ENCODE peak calls at places on chromosomes 12 and 14, in five cellular contexts. I is WERI-Rb-1; E is cardiac muscle cell; X is NB4; A is CD8-positive, alpha-beta T cell. C is an unnamed sample.

GRCh38 chr12:3117628-3118027 is 40.4 kb downstream of the TSPAN9 start:
- DNase-seq in I (no peak), E (no peak), X (no peak), A (no peak), C (no peak)

GRCh38 chr14:55807059-55807499 is 227.1 kb downstream of the KTN1 start:
- DNase-seq in I (no peak), E (peak; percentile 77), X (no peak), A (peak; percentile 87), C (peak; percentile 74)

GRCh38 chr14:92459479-92460421 is 53.8 kb upstream of the RIN3 start:
- DNase-seq in I (no peak), E (no peak), X (no peak), A (no peak), C (no peak)

GRCh38 chr12:104230704-104231103 is 15.1 kb downstream of the TXNRD1 start:
- DNase-seq in I (no peak), E (no peak), X (no peak), A (no peak), C (no peak)

GRCh38 chr12:6295187-6295811 is 15.2 kb upstream of the PLEKHG6 start:
- DNase-seq in I (no peak), E (no peak), X (no peak), A (no peak), C (no peak)

GRCh38 chr12:120367924-120368788 is 808 bp downstream of the MSI1 start:
- DNase-seq in I (peak; percentile 64), E (peak; percentile 21), X (peak; percentile 46), A (no peak), C (no peak)

GRCh38 chr12:130456375-130457199 is 118.9 kb downstream of the PIWIL1 start:
- DNase-seq in I (no peak), E (no peak), X (no peak), A (no peak), C (no peak)

GRCh38 chr14:75011356-75012097 is 8.8 kb downstream of the EIF2B2 start:
- DNase-seq in I (no peak), E (peak; percentile 4), X (peak; percentile 4), A (no peak), C (no peak)

GRCh38 chr12:31322651-31323248 is 3.2 kb downstream of the SINHCAF start:
- DNase-seq in I (no peak), E (peak; percentile 20), X (peak; percentile 59), A (no peak), C (no peak)

GRCh38 chr12:56336361-56337167 is 2.1 kb upstream of the IL23A start:
- DNase-seq in I (no peak), E (no peak), X (peak; percentile 70), A (no peak), C (no peak)

GRCh38 chr12:93783827-93784226 is 106.7 kb downstream of the CRADD start:
- DNase-seq in I (no peak), E (no peak), X (no peak), A (peak; percentile 80), C (no peak)

GRCh38 chr14:60346706-60347105 is 97.7 kb downstream of the PPM1A start:
- DNase-seq in I (no peak), E (no peak), X (no peak), A (no peak), C (no peak)

GRCh38 chr12:119247007-119247719 is 68.4 kb downstream of the HSPB8 start:
- DNase-seq in I (no peak), E (no peak), X (no peak), A (no peak), C (no peak)

GRCh38 chr14:51901475-51902024 is 41.1 kb downstream of the GNG2 start:
- DNase-seq in I (no peak), E (no peak), X (no peak), A (peak; percentile 50), C (no peak)

GRCh38 chr14:103332143-103332919 is 1.7 kb upstream of the EIF5 start:
- DNase-seq in I (no peak), E (no peak), X (peak; percentile 62), A (no peak), C (no peak)

GRCh38 chr12:94769040-94769420 is 118.7 kb upstream of the TMCC3 start:
- DNase-seq in I (no peak), E (no peak), X (peak; percentile 93), A (no peak), C (no peak)

GRCh38 chr14:75399819-75400678 is 27.8 kb upstream of the JDP2 start:
- DNase-seq in I (peak; percentile 36), E (no peak), X (peak; percentile 83), A (no peak), C (peak; percentile 92)

GRCh38 chr14:33800735-33801163 is 150.1 kb downstream of the EGLN3 start:
- DNase-seq in I (no peak), E (no peak), X (no peak), A (no peak), C (no peak)

GRCh38 chr14:96130854-96131253 is 73.8 kb upstream of the BDKRB2 start:
- DNase-seq in I (no peak), E (no peak), X (no peak), A (no peak), C (no peak)

GRCh38 chr12:26195641-26196423 is 459 bp downstream of the SSPN start:
- DNase-seq in I (peak; percentile 27), E (peak; percentile 48), X (peak; percentile 79), A (no peak), C (peak; percentile 41)

GRCh38 chr12:132904718-132905328 is 17.4 kb upstream of the CHFR start:
- DNase-seq in I (peak; percentile 85), E (peak; percentile 69), X (no peak), A (peak; percentile 88), C (peak; percentile 78)

GRCh38 chr14:99540196-99541032 is 59.2 kb downstream of the CCNK start:
- DNase-seq in I (peak; percentile 82), E (no peak), X (no peak), A (no peak), C (no peak)

GRCh38 chr12:19323768-19324167 is 115.5 kb upstream of the AEBP2 start:
- DNase-seq in I (no peak), E (no peak), X (no peak), A (no peak), C (no peak)

DNA sequence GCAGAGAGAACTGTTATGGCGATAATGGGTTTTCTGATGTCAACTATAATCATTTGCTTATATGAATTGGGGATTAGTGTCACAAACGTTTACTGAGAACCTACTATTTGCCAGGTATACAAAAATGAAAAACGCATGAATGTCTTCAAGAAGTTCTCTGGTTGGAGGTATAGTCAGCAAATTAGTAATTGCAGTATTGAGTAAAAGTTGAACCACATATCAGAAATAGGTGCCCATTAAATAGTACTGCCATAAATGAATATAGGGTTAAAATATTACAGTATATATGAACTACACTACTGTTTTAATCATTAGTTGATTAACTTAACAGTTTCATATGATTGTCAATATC is 60.0 kb downstream of the PTPRB start:
- DNase-seq in I (no peak), E (no peak), X (no peak), A (no peak), C (no peak)
- TF ChIP-seq CTCF in I (no peak), E (no peak), X (no peak), A (no peak), C (no peak)

GRCh38 chr12:4856556-4856955 is 53.1 kb upstream of the KCNA1 start:
- DNase-seq in I (no peak), E (no peak), X (no peak), A (no peak), C (no peak)

GRCh38 chr12:4855121-4855924 is 54.4 kb upstream of the KCNA1 start:
- DNase-seq in I (peak; percentile 72), E (peak; percentile 91), X (peak; percentile 74), A (peak; percentile 46), C (peak; percentile 56)

GRCh38 chr12:4857472-4858291 is 52.0 kb upstream of the KCNA1 start:
- DNase-seq in I (peak; percentile 77), E (peak; percentile 87), X (peak; percentile 68), A (peak; percentile 59), C (peak; percentile 75)

GRCh38 chr12:4859478-4860210 is 50.1 kb upstream of the KCNA1 start:
- DNase-seq in I (no peak), E (peak; percentile 28), X (no peak), A (no peak), C (no peak)

DNA sequence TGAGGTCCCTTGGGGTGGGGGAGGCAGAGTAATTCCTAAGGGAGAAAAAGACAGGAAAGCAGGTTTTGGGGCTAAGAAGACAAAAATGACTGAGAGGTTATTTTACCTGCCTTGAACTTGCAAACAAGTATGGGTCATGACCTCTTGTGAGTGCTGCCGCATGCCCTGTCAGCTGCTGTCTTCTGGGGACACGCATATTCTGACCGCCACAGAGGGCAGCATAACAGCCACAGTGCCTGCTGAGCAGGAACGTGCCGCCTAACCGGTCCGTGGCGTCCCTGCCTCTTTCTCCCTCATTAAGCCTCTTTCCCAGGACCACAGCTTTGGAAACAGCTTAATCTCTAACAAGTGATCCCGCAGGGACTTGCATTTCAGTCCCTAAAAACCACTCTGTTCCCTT is 51.3 kb upstream of the KCNA1 start:
- DNase-seq in I (peak; percentile 82), E (peak; percentile 75), X (no peak), A (no peak), C (no peak)
- TF ChIP-seq CTCF in I (peak; percentile 75), E (no peak), X (no peak), A (no peak), C (no peak)

GRCh38 chr14:104687601-104688504 is 1.6 kb upstream of the INF2 start:
- DNase-seq in I (no peak), E (peak; percentile 27), X (peak; percentile 46), A (no peak), C (peak; percentile 89)

GRCh38 chr14:104685998-104686610 is 3.3 kb upstream of the INF2 start:
- DNase-seq in I (no peak), E (no peak), X (no peak), A (no peak), C (no peak)

GRCh38 chr14:104685216-104685997 is 4.0 kb upstream of the INF2 start:
- DNase-seq in I (no peak), E (no peak), X (peak; percentile 40), A (no peak), C (no peak)

GRCh38 chr14:104688505-104688754 is 988 bp upstream of the INF2 start:
- DNase-seq in I (no peak), E (no peak), X (no peak), A (peak; percentile 42), C (no peak)

GRCh38 chr14:104686624-104687517 is 2.5 kb upstream of the INF2 start:
- DNase-seq in I (no peak), E (no peak), X (no peak), A (no peak), C (no peak)
- TF ChIP-seq CTCF in I (no peak), E (no peak), X (no peak), A (no peak), C (no peak)

GRCh38 chr12:10719482-10719881 is 3.6 kb downstream of the YBX3 start:
- DNase-seq in I (no peak), E (no peak), X (no peak), A (no peak), C (no peak)

GRCh38 chr12:10722905-10723866 is at the start of gene YBX3:
- DNase-seq in I (peak; percentile 74), E (peak; percentile 93), X (peak; percentile 87), A (peak; percentile 57), C (peak; percentile 89)

GRCh38 chr12:10720974-10721565 is 2.1 kb downstream of the YBX3 start:
- DNase-seq in I (no peak), E (no peak), X (peak; percentile 5), A (no peak), C (no peak)

GRCh38 chr12:10721654-10722501 is 1.2 kb downstream of the YBX3 start:
- DNase-seq in I (peak; percentile 48), E (peak; percentile 71), X (peak; percentile 85), A (peak; percentile 82), C (peak; percentile 94)

DNA sequence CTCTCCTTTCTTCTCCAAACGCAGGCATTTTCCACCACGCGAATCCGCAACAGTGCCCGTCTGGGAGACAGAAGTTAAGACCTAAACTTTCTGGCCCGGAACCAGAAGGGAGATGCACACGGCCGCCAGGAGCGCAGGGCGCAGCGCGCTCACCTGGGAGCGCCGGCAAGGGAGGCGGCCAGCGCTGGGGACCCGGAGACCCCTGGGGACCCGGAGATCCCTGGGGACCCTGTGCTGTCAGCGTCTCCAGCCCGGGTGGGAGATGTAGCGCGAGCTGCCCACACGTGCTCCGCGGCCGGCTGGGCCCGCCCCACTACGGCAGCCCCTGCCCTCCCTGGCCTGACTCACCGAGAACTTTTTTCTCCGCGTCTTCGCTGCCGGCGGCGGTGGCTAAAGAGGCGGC is 620 bp downstream of the YBX3 start:
- DNase-seq in I (peak; percentile 21), E (peak; percentile 57), X (peak; percentile 77), A (peak; percentile 66), C (peak; percentile 34)
- TF ChIP-seq CTCF in I (peak; percentile 3), E (peak; percentile 20), X (no peak), A (peak; percentile 25), C (no peak)